ENCODE peak calls at places on chromosomes 4 and X, in ten cellular contexts. E is keratinocyte, B is GM23248, V is mesenchymal stem cell, W is H9, N is A549, H is K562, T is endothelial cell of umbilical vein, M is DND-41, F is IMR-90. Y is an unnamed sample. For H3K4me1, the result is how much of the 10 kb centered on the place peaks cover.

GRCh38 chr4:404006-404405 is 66.4 kb downstream of the ZNF141 start:
- DNase-seq in E (no peak), B (no peak), V (no peak), W (no peak), N (no peak), H (no peak), T (no peak), M (no peak), F (no peak), Y (no peak)

GRCh38 chrX:75623535-75623934 is 100.7 kb upstream of the ZDHHC15 start:
- DNase-seq in E (no peak), B (no peak), V (no peak), W (no peak), N (peak), H (no peak), T (no peak), M (peak), F (no peak), Y (no peak)

GRCh38 chrX:109687903-109688302 is 45.2 kb downstream of the ACSL4 start:
- DNase-seq in E (no peak), B (no peak), V (no peak), W (no peak), N (no peak), H (no peak), T (no peak), M (no peak), F (no peak), Y (no peak)

GRCh38 chr4:89549907-89550306 is 242.3 kb upstream of the GPRIN3 start:
- DNase-seq in E (no peak), B (peak), V (peak), W (no peak), N (no peak), H (no peak), T (peak), M (no peak), F (peak), Y (peak)

GRCh38 chr4:93731448-93731847 is 97.1 kb upstream of the ATOH1 start:
- DNase-seq in E (no peak), B (peak), V (peak), W (no peak), N (no peak), H (no peak), T (no peak), M (no peak), F (peak), Y (peak)

GRCh38 chr4:24775209-24775608 is 20.2 kb upstream of the SOD3 start:
- DNase-seq in E (no peak), B (peak), V (no peak), W (no peak), N (no peak), H (no peak), T (no peak), M (no peak), F (peak), Y (peak)

GRCh38 chrX:41600266-41600665 is 88.5 kb upstream of the GPR34 start:
- DNase-seq in E (no peak), B (peak), V (peak), W (no peak), N (no peak), H (no peak), T (peak), M (no peak), F (peak), Y (no peak)

GRCh38 chrX:67543818-67544217 is at the start of gene AR:
- DNase-seq in E (no peak), B (peak), V (peak), W (peak), N (peak), H (no peak), T (peak), M (no peak), F (peak), Y (peak)

DNA sequence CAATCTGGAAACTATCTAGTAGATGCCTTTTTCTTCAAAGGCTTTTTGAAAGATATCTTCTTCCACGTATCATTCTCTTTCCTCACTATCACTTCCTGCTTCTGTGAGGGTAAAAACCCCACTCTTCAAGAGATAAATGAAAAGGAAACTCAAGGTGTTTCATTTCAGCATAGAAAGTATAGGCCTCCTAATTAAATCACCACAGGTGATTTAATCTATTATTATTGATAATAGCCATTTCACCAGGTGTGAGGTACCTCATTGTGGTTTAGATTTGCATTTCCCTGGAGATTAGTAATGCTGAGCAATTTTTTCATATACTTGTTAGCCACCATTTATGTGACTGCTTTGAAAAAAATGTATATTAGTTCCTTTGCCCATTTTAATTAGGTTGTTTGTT is 92.0 kb upstream of the EMCN start:
- DNase-seq in E (no peak), B (no peak), V (no peak), W (no peak), N (no peak), H (no peak), T (no peak), M (no peak), F (no peak), Y (no peak)
- H3K4me2 ChIP-seq in E (no peak), B (no peak), V (no peak), W (no peak), N (no peak), H (no peak), T (no peak), M (no peak), F (no peak), Y (no peak)

DNA sequence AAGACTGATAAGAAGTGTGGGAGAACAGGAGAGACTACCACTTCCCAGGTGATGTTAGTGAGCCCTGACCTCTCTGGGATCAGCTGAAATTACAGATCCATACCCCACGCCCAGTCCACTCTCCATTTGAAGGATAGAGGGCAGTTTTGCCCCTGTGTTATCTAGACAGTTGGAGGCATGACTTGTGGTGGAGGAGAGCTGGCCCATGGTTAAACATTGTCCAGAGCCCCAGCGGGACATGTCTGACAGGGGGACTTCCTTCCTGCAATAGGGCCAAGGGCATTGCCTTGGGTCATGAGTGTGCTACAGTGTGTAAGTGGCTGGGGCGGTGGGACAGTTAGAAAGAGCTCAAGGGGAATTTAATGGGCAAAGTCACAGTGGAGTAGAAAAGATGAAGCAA is 181.1 kb downstream of the MID1IP1 start:
- DNase-seq in E (no peak), B (no peak), V (no peak), W (no peak), N (no peak), H (no peak), T (no peak), M (no peak), F (no peak), Y (no peak)
- H3K4me1 ChIP-seq in E (under half), B (under half), V (under half), W (under half), N (under half), H (under half), T (under half), M (under half), F (under half), Y (under half)

GRCh38 chr4:74320559-74321118 is 12.4 kb downstream of the EPGN start:
- DNase-seq in E (peak), B (peak), V (peak), W (peak), N (peak), H (peak), T (peak), M (peak), F (peak), Y (peak)
- H3K4me2 ChIP-seq in E (peak), B (peak), V (no peak), W (peak), N (peak), H (peak), T (peak), M (no peak), F (no peak), Y (peak)

GRCh38 chr4:11722218-11722617 is 293.5 kb upstream of the HS3ST1 start:
- DNase-seq in E (no peak), B (no peak), V (no peak), W (no peak), N (no peak), H (no peak), T (no peak), M (no peak), F (no peak), Y (no peak)

GRCh38 chr4:11719879-11720278 is 291.2 kb upstream of the HS3ST1 start:
- DNase-seq in E (no peak), B (no peak), V (no peak), W (no peak), N (no peak), H (no peak), T (no peak), M (no peak), F (no peak), Y (no peak)

GRCh38 chr4:11715753-11716521 is 287.2 kb upstream of the HS3ST1 start:
- DNase-seq in E (no peak), B (no peak), V (no peak), W (no peak), N (no peak), H (no peak), T (no peak), M (no peak), F (no peak), Y (no peak)

GRCh38 chr4:11724731-11725130 is 296.0 kb upstream of the HS3ST1 start:
- DNase-seq in E (no peak), B (no peak), V (no peak), W (no peak), N (no peak), H (no peak), T (peak), M (no peak), F (peak), Y (peak)

DNA sequence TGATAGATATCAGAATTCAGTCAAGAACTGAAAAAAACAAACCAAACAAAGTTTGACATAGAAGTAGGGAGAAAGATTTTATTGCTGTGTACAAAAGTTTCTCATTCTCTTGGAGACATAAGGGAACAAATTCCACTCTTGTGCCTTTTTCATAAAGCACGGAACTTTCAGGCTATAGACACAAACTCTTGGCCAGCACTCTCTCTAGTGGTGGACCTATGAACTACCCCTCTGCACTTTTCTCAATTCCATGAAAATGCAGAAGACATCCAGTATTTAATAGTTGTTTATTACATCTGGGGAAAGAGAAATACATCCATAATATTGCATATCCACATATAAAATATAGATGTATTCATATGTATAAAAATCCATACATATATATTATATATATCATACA is 291.6 kb upstream of the HS3ST1 start:
- DNase-seq in E (no peak), B (peak), V (peak), W (no peak), N (peak), H (no peak), T (peak), M (no peak), F (peak), Y (peak)
- H3K4me1 ChIP-seq in E (under half), B (under half), V (under half), W (under half), N (under half), H (under half), T (under half), M (under half), F (under half), Y (under half)

GRCh38 chr4:144734522-144734921 is 88.6 kb downstream of the HHIP start:
- DNase-seq in E (peak), B (peak), V (peak), W (no peak), N (no peak), H (no peak), T (no peak), M (no peak), F (peak), Y (peak)
- H3K4me2 ChIP-seq in E (peak), B (no peak), V (no peak), W (no peak), N (peak), H (no peak), T (no peak), M (no peak), F (peak), Y (no peak)

GRCh38 chr4:139453371-139454110 is 380 bp upstream of the RAB33B start:
- DNase-seq in E (peak), B (peak), V (peak), W (peak), N (peak), H (peak), T (peak), M (peak), F (peak), Y (peak)

GRCh38 chr4:139455187-139455586 is 1.3 kb downstream of the RAB33B start:
- DNase-seq in E (no peak), B (no peak), V (no peak), W (no peak), N (no peak), H (no peak), T (peak), M (no peak), F (no peak), Y (no peak)

GRCh38 chr4:139454111-139454600 is at the start of gene RAB33B:
- DNase-seq in E (no peak), B (peak), V (peak), W (no peak), N (no peak), H (no peak), T (no peak), M (no peak), F (peak), Y (peak)

GRCh38 chr4:139453041-139453370 is 915 bp upstream of the RAB33B start:
- DNase-seq in E (no peak), B (peak), V (no peak), W (no peak), N (peak), H (no peak), T (no peak), M (peak), F (no peak), Y (peak)

GRCh38 chr4:139454646-139455045 is 725 bp downstream of the RAB33B start:
- DNase-seq in E (no peak), B (peak), V (no peak), W (no peak), N (no peak), H (no peak), T (no peak), M (no peak), F (no peak), Y (no peak)
- H3K4me1 ChIP-seq in E (under half), B (half or more), V (under half), W (under half), N (half or more), H (under half), T (under half), M (under half), F (under half), Y (under half)